ENCODE peak calls at places on chromosome 20, in four cellular contexts. B is LHCN-M2, U is T-helper 1 cell, T is activated T-cell treated with anti-CD3 and anti-CD28 coated beads for 1 hour. H is an unnamed sample.

GRCh38 chr20:53406580-53406979 is 187.1 kb downstream of the ZNF217 start:
- DNase-seq in B (no peak), U (no peak), T (no peak), H (no peak)

GRCh38 chr20:35226775-35227681 is 538 bp downstream of the MMP24 start:
- DNase-seq in B (peak), U (peak), T (peak), H (no peak)

GRCh38 chr20:33664762-33665144 is 2.0 kb upstream of the ACTL10 start:
- DNase-seq in B (no peak), U (no peak), T (no peak), H (no peak)

GRCh38 chr20:46558511-46558959 is 8.1 kb upstream of the OCSTAMP start:
- DNase-seq in B (peak), U (no peak), T (no peak), H (no peak)

GRCh38 chr20:17835240-17835940 is 133.2 kb downstream of the SNX5 start:
- DNase-seq in B (peak), U (no peak), T (no peak), H (no peak)

GRCh38 chr20:54468082-54468481 is 7.3 kb upstream of the DOK5 start:
- DNase-seq in B (no peak), U (no peak), T (no peak), H (no peak)

GRCh38 chr20:47412073-47412472 is 55.6 kb upstream of the ZMYND8 start:
- DNase-seq in B (no peak), U (no peak), T (no peak), H (no peak)

GRCh38 chr20:17854307-17854903 is 114.2 kb downstream of the SNX5 start:
- DNase-seq in B (peak), U (no peak), T (no peak), H (no peak)